ENCODE peak calls at places on chromosomes 7 and 10, in seven cellular contexts. T, W, C, H, N, U and R are unnamed samples.
A peak's percentile ranks its signal among the peaks of the same experiment; 100 is the strongest.

GRCh38 chr10:32511599-32511998 is 65.7 kb downstream of the CCDC7 start:
- DNase-seq in U (no peak), C (no peak), N (no peak), W (no peak), T (no peak), H (no peak), R (no peak)

GRCh38 chr10:7541137-7542087 is 125.4 kb downstream of the ITIH5 start:
- DNase-seq in N (no peak), U (peak; percentile 89), C (no peak), H (peak; percentile 75), T (no peak), W (no peak), R (no peak)

GRCh38 chr7:114405427-114405826 is 9.2 kb upstream of the FOXP2 start:
- DNase-seq in T (peak; percentile 49), U (peak; percentile 30), N (peak; percentile 21), W (peak; percentile 30), C (no peak), H (no peak), R (peak; percentile 15)

GRCh38 chr7:41832936-41833335 is 130.0 kb upstream of the INHBA start:
- DNase-seq in U (no peak), W (no peak), T (no peak), N (no peak), C (no peak), H (no peak), R (no peak)

GRCh38 chr7:107563761-107564552 is at the start of the genes COG5 and DUS4L:
- DNase-seq in H (peak; percentile 86), C (peak; percentile 85), U (peak; percentile 86), N (peak; percentile 84), W (peak; percentile 84), T (peak; percentile 89), R (peak; percentile 79)

GRCh38 chr10:25600651-25601050 is 333.4 kb upstream of the MYO3A start:
- DNase-seq in N (no peak), T (no peak), C (no peak), H (no peak), W (no peak), U (no peak), R (no peak)

GRCh38 chr7:139886206-139886605 is 57.1 kb downstream of the TBXAS1 start:
- DNase-seq in N (no peak), T (no peak), W (no peak), H (no peak), C (no peak), U (no peak), R (no peak)

GRCh38 chr7:150820578-150821198 is 20.1 kb downstream of the TMEM176A start:
- DNase-seq in T (no peak), C (no peak), H (no peak), N (peak; percentile 12), U (no peak), W (no peak), R (no peak)

GRCh38 chr7:127392182-127392565 is 334 bp downstream of the ZNF800 start:
- DNase-seq in C (peak; percentile 74), U (peak; percentile 76), W (peak; percentile 37), H (peak; percentile 45), T (peak; percentile 80), N (peak; percentile 86), R (peak; percentile 20)

GRCh38 chr10:71868192-71868697 is 17.2 kb upstream of the PSAP start:
- DNase-seq in T (peak; percentile 71), C (no peak), N (peak; percentile 48), U (peak; percentile 83), W (no peak), H (peak; percentile 44), R (peak; percentile 73)

GRCh38 chr10:88095291-88095721 is 231.9 kb downstream of the PTEN start:
- DNase-seq in U (peak; percentile 56), T (no peak), W (no peak), C (no peak), N (no peak), H (no peak), R (peak; percentile 60)

GRCh38 chr7:96297873-96298272 is 24.0 kb downstream of the SLC25A13 start:
- DNase-seq in T (no peak), C (no peak), N (no peak), H (no peak), W (no peak), U (no peak), R (no peak)